ENCODE peak calls at places on chromosomes 7 and 10, in six cellular contexts. H is astrocyte, R is GM12865, S is renal cortical epithelial cell, K is NCI-H460, V is AG09319. Y is an unnamed sample.

GRCh38 chr10:97407211-97407951 is 6.2 kb upstream of the RRP12 start:
- DNase-seq in R (peak), K (peak), S (peak), V (no peak), H (peak), Y (peak)

GRCh38 chr10:46084321-46085165 is 38.5 kb upstream of the MSMB start:
- DNase-seq in V (no peak), H (no peak), R (no peak), K (no peak), S (no peak), Y (no peak)

GRCh38 chr10:132982301-132982989 is 40.1 kb upstream of the CFAP46 start:
- DNase-seq in V (no peak), R (no peak), H (peak), S (no peak), K (no peak), Y (no peak)

GRCh38 chr7:2237109-2237602 is 4.4 kb upstream of the MAD1L1 start:
- DNase-seq in H (no peak), K (no peak), V (no peak), S (no peak), R (peak), Y (no peak)

GRCh38 chr7:5643280-5643679 is 138.2 kb downstream of the RNF216 start:
- DNase-seq in H (no peak), V (no peak), K (no peak), R (no peak), S (no peak), Y (no peak)

GRCh38 chr7:1268866-1269265 is 36.2 kb downstream of the UNCX start:
- DNase-seq in R (no peak), K (no peak), V (no peak), S (no peak), H (no peak), Y (no peak)

GRCh38 chr10:74194545-74194944 is 43.5 kb downstream of the ADK start:
- DNase-seq in R (no peak), S (no peak), V (no peak), K (no peak), H (peak), Y (no peak)

GRCh38 chr7:16743207-16743606 is 10.3 kb upstream of the TSPAN13 start:
- DNase-seq in S (no peak), R (no peak), V (no peak), K (no peak), H (peak), Y (no peak)

GRCh38 chr7:6226194-6226799 is 46.1 kb downstream of the CYTH3 start:
- DNase-seq in H (peak), R (no peak), K (no peak), V (peak), S (peak), Y (no peak)

GRCh38 chr10:70613941-70614340 is 11.4 kb upstream of the PRF1 start:
- DNase-seq in S (no peak), K (no peak), V (no peak), R (no peak), H (no peak), Y (no peak)

GRCh38 chr7:111517441-111518037 is 44.8 kb downstream of the IMMP2L start:
- DNase-seq in H (no peak), R (no peak), S (peak), V (no peak), K (no peak), Y (no peak)

GRCh38 chr7:151514461-151515396 is 5.0 kb downstream of the RHEB start:
- DNase-seq in V (no peak), H (no peak), S (no peak), K (no peak), R (no peak), Y (no peak)

GRCh38 chr7:31000161-31000693 is 36.5 kb downstream of the GHRHR start:
- DNase-seq in V (no peak), S (no peak), K (no peak), H (no peak), R (no peak), Y (no peak)

GRCh38 chr10:111086602-111087001 is 9.8 kb downstream of the ADRA2A start:
- DNase-seq in V (no peak), K (no peak), R (no peak), S (no peak), H (no peak), Y (no peak)

GRCh38 chr10:28935061-28935460 is 257.7 kb downstream of the BAMBI start:
- DNase-seq in R (no peak), V (no peak), K (no peak), S (peak), H (no peak), Y (no peak)

GRCh38 chr10:17062493-17063487 is 66.8 kb downstream of the CUBN start:
- DNase-seq in K (peak), R (no peak), V (peak), H (peak), S (peak), Y (no peak)